ENCODE peak calls at places on chromosomes 11 and 22, in six cellular contexts. S is GM23338, Y is substantia nigra, B is pancreas, D is ovary, K is colonic mucosa. M is an unnamed sample.
A peak's percentile ranks its signal among the peaks of the same experiment; 100 is the strongest.

GRCh38 chr22:26436903-26437515 is 7.9 kb downstream of the ASPHD2 start:
- DNase-seq in Y (no peak), B (peak; percentile 42), D (no peak), S (no peak), K (peak; percentile 81), M (peak; percentile 62)

GRCh38 chr11:2428322-2428795 is 16.0 kb downstream of the TRPM5 start:
- DNase-seq in S (peak; percentile 82), Y (peak; percentile 30), D (no peak), B (peak; percentile 88), K (peak; percentile 88), M (peak; percentile 79)

GRCh38 chr11:2100361-2101170 is 38.6 kb downstream of the IGF2 start:
- DNase-seq in K (no peak), S (no peak), B (peak; percentile 38), D (peak; percentile 20), Y (no peak), M (no peak)

GRCh38 chr11:111021131-111021530 is 224.4 kb upstream of the POU2AF2 start:
- DNase-seq in K (no peak), D (no peak), S (peak; percentile 24), B (no peak), Y (no peak), M (no peak)

GRCh38 chr11:77276271-77276670 is 25.2 kb downstream of the GDPD4 start:
- DNase-seq in D (no peak), B (no peak), K (no peak), S (no peak), Y (no peak), M (no peak)

GRCh38 chr11:76083563-76084451 is 122.5 kb downstream of the WNT11 start:
- DNase-seq in K (no peak), D (no peak), S (no peak), B (no peak), Y (no peak), M (peak; percentile 7)

GRCh38 chr22:36455571-36456458 is 25.6 kb downstream of the TXN2 start:
- DNase-seq in D (no peak), K (peak; percentile 60), Y (no peak), B (peak; percentile 57), S (no peak), M (peak; percentile 27)

GRCh38 chr22:41271787-41272186 is 14.2 kb downstream of the RANGAP1 start:
- DNase-seq in B (no peak), K (no peak), D (no peak), S (no peak), Y (no peak), M (no peak)

GRCh38 chr11:32088117-32088941 is 2.5 kb upstream of the RCN1 start:
- DNase-seq in S (no peak), K (peak; percentile 38), Y (no peak), B (peak; percentile 60), D (peak; percentile 69), M (peak; percentile 37)

GRCh38 chr11:26028294-26028954 is 303.5 kb upstream of the ANO3 start:
- DNase-seq in D (no peak), Y (no peak), K (no peak), S (no peak), B (no peak), M (peak; percentile 8)

GRCh38 chr11:116864531-116864930 is 27.1 kb upstream of the APOA1 start:
- DNase-seq in Y (no peak), K (no peak), S (no peak), B (no peak), D (no peak), M (no peak)

GRCh38 chr11:57073121-57073520 is 84.4 kb downstream of the OR5AK2 start:
- DNase-seq in K (no peak), D (no peak), Y (no peak), S (no peak), B (no peak), M (no peak)

GRCh38 chr11:63610604-63611394 is 3.4 kb downstream of the PLAAT3 start:
- DNase-seq in K (no peak), B (no peak), D (no peak), S (peak; percentile 85), Y (no peak), M (no peak)

GRCh38 chr22:49355206-49355920 is 472.3 kb downstream of the BRD1 start:
- DNase-seq in K (no peak), S (no peak), D (no peak), Y (no peak), B (no peak), M (no peak)

GRCh38 chr22:46688949-46689348 is 49.1 kb downstream of the CERK start:
- DNase-seq in D (no peak), S (no peak), K (peak; percentile 78), Y (no peak), B (no peak), M (no peak)

DNA sequence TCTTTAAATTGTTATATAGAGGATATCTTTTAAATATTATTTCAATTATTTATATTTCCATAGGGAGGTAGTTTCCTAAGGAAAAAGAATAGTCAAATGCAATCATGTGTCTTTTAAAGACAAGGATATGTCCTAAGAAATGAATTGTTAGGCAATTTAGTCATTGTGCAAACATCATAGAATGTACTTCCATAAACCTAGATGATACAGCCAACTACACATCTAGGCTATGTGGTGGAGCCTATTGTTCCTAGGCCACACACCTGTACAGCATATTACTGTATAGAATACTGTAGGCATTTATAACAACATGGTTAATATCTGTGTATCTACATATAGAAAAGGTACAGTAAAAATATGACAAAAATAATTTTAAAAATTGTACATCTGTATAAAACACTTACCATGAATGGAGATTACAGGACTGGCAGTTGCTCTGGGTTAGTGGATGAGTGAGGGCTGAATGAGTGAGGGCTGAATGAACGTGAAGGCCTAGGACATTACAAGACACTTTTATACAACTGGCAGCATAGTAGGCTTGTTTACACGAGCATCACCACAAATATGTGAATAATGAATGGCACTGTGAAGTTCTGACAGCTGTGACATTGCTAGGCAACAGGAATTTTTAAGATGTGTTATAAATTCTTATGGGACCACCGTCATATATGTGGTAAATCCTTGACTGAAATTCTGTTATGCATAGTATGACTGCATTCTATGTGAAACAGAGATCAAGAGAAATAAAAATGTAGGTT is 1879.0 kb upstream of the RAG2 start:
- DNase-seq in B (no peak), S (no peak), Y (no peak), D (no peak), K (no peak), M (no peak)
- H3K27ac ChIP-seq in B (no peak overlapping the region), S (no peak overlapping the region), Y (no peak overlapping the region), D (no peak overlapping the region), K (no peak overlapping the region), M (no peak overlapping the region)

DNA sequence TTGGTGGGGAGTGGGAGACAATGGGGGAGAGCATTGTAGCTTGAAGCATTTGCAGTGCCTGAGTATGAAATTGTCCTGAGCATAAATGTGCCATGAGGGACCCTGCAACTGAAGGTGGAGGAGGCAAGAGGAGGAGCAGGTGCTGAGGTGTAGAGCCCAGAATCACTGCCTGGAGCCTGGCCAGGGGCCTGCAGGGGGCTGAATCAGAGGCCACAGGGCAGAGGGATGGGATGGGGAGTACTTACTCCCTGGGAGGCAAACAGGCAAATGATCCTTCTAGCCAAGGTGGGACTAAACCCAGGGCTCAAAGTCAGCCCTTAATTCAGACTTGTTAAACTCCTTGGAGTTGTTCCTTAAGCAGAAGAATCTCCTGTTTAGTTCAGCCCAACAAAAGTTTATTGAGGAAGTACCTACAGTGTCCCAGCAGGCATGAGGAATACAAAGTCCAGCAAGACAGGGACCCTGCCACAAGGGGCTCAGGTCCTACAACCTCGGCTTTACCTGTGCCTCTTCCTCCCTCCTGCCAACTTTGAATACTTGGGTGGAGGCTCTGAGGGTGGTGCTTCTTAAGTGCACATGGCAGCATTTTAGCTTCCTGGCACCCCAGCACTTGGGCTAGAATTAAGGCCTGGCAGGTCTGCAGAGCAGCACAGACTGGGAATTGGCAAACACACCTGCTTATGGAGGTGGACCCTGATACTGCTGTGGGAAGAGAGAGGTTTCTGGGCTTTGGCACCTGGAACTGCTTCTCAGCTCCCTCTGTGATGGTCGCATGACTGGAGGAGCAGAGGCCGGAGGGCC is 20.0 kb downstream of the MICAL2 start:
- DNase-seq in K (peak; percentile 71), B (no peak), D (no peak), Y (no peak), S (no peak), M (no peak)
- H3K27ac ChIP-seq in K (peak overlapping the region; percentile 76), B (no peak overlapping the region), D (no peak overlapping the region), Y (no peak overlapping the region), S (no peak overlapping the region), M (peak overlapping the region; percentile 35)

DNA sequence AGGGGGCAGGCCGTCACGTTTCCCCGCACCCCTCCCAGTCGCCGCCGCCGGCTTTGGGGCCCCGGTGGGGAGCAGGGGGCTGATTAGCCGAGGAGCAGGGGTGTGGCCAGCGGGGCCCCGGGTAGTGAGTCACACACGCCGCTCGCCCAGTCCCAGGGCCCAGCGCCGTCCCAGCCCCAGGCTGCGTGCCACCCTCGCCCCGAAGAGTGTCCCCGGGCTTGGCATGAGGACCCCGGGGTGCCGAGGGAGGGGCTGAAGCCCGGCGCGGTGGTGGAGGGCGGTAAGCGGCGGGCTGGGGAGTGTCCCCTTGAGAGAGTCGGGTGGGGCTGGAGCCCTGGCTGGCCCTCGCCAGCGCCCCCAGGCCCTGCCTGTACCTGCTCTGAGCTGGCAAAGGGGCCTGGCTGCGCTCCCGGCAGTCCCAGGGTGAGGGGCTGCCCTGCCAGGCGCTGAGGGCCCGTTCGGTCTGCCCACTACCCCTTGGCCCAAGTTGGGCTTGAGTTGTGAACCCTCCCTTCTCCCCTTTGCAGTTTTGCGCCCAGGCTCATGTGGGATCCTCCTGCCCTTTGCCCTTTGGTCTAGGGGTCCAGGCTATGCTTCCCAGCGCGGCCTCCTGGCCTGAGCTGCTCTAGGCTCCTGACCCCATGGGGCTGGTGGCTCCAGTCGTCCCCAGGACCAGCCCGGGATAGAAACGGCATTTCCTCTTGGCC is 34.6 kb downstream of the PRDM11 start:
- DNase-seq in B (peak; percentile 75), D (peak; percentile 84), K (peak; percentile 67), S (peak; percentile 44), Y (no peak), M (no peak)
- H3K27ac ChIP-seq in B (peak overlapping the region; percentile 86), D (peak overlapping the region; percentile 91), K (no peak overlapping the region), S (no peak overlapping the region), Y (peak overlapping the region; percentile 35), M (peak overlapping the region; percentile 98)

GRCh38 chr11:45929486-45930030 is 7.1 kb downstream of the LARGE2 start:
- DNase-seq in K (no peak), Y (no peak), S (no peak), B (no peak), D (no peak), M (no peak)

GRCh38 chr11:45928535-45929215 is 6.2 kb downstream of the LARGE2 start:
- DNase-seq in B (no peak), K (no peak), Y (no peak), S (no peak), D (no peak), M (no peak)

GRCh38 chr11:45931739-45932138 is 9.3 kb downstream of the LARGE2 start:
- DNase-seq in S (no peak), Y (no peak), B (no peak), K (no peak), D (no peak), M (no peak)

GRCh38 chr11:45930951-45931563 is 8.6 kb downstream of the LARGE2 start:
- DNase-seq in Y (no peak), K (no peak), S (no peak), D (no peak), B (no peak), M (no peak)

DNA sequence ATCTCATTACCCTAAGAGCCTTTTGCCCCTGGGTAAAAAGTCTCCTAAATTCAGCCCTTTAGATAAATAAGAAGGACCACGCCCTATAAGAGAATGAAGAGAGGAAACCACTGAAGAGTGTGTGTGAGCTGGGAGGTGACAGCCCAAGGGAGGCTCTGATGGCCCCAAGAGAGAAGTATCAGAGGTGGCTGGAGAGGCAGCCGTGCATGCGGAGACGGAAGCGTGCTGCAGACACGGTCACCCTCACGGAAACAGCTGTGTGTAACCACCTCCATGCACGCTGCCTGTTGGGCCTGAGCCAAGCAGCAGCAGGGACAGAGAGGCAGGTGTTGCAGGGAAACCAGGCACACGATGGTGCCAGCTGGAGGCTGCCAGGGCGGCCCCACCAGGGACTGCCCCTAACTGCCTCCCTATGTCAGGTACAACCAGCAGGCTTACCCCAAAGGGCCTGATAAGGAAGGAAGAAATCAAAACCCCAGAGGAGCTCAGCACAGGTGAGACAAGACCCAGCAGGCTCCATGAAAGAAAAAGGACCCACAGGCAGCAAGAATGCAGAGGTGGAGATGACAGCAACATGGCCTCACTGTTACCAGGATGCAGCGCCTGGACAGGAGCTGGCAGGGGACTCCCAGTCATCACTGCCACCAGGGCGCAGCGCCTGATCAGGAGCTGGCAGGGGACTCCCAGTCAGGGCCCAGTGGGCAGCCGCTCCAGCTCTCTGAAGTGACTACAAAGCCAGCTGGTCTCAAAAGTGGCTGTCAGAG is 7.8 kb downstream of the LARGE2 start:
- DNase-seq in S (no peak), Y (no peak), K (peak; percentile 74), B (peak; percentile 64), D (peak; percentile 27), M (peak; percentile 13)
- H3K27ac ChIP-seq in S (peak overlapping the region; percentile 50), Y (no peak overlapping the region), K (no peak overlapping the region), B (no peak overlapping the region), D (no peak overlapping the region), M (no peak overlapping the region)